ENCODE peak calls at places on chromosome 11, in four cellular contexts. One of them, this sample, is unnamed.
A peak's percentile ranks its signal among the peaks of the same experiment; 100 is the strongest.

GRCh38 chr11:111707039-111707690 is 59.0 kb downstream of the PPP2R1B start:
- DNase-seq in cardiac muscle cell: peak; percentile 96
- DNase-seq in CD4-positive, CD25-positive, alpha-beta regulatory T cell: no peak
- DNase-seq in thyroid gland: no peak
- DNase-seq in this sample: no peak

GRCh38 chr11:64334764-64335741 is 5.0 kb upstream of the CCDC88B start:
- DNase-seq in CD4-positive, CD25-positive, alpha-beta regulatory T cell: peak; percentile 27
- DNase-seq in cardiac muscle cell: peak; percentile 81
- DNase-seq in thyroid gland: peak; percentile 92
- DNase-seq in this sample: no peak

GRCh38 chr11:25065711-25066110 is 568.9 kb downstream of the LUZP2 start:
- DNase-seq in thyroid gland: no peak
- DNase-seq in CD4-positive, CD25-positive, alpha-beta regulatory T cell: no peak
- DNase-seq in cardiac muscle cell: no peak
- DNase-seq in this sample: no peak

GRCh38 chr11:2178906-2179494 is 7.4 kb upstream of the TH start:
- DNase-seq in CD4-positive, CD25-positive, alpha-beta regulatory T cell: no peak
- DNase-seq in thyroid gland: no peak
- DNase-seq in cardiac muscle cell: peak; percentile 19
- DNase-seq in this sample: no peak

GRCh38 chr11:8356731-8357504 is 93.2 kb upstream of the LMO1 start:
- DNase-seq in cardiac muscle cell: peak; percentile 53
- DNase-seq in thyroid gland: peak; percentile 32
- DNase-seq in CD4-positive, CD25-positive, alpha-beta regulatory T cell: no peak
- DNase-seq in this sample: peak; percentile 42

GRCh38 chr11:61111786-61112517 is 9.7 kb downstream of the CD5 start:
- DNase-seq in cardiac muscle cell: no peak
- DNase-seq in thyroid gland: no peak
- DNase-seq in CD4-positive, CD25-positive, alpha-beta regulatory T cell: peak; percentile 92
- DNase-seq in this sample: peak; percentile 25

GRCh38 chr11:61975638-61976419 is 8.4 kb upstream of the FTH1 start:
- DNase-seq in thyroid gland: no peak
- DNase-seq in CD4-positive, CD25-positive, alpha-beta regulatory T cell: no peak
- DNase-seq in cardiac muscle cell: peak; percentile 34
- DNase-seq in this sample: peak; percentile 47

GRCh38 chr11:128757235-128757711 is 63.4 kb downstream of the FLI1 start:
- DNase-seq in cardiac muscle cell: peak; percentile 71
- DNase-seq in CD4-positive, CD25-positive, alpha-beta regulatory T cell: peak; percentile 90
- DNase-seq in thyroid gland: peak; percentile 18
- DNase-seq in this sample: peak; percentile 60

GRCh38 chr11:123806249-123806648 is at the start of gene OR6M1:
- DNase-seq in thyroid gland: no peak
- DNase-seq in cardiac muscle cell: no peak
- DNase-seq in CD4-positive, CD25-positive, alpha-beta regulatory T cell: no peak
- DNase-seq in this sample: no peak

GRCh38 chr11:57392421-57393105 is 2.1 kb upstream of the PRG2 start:
- DNase-seq in thyroid gland: no peak
- DNase-seq in cardiac muscle cell: no peak
- DNase-seq in CD4-positive, CD25-positive, alpha-beta regulatory T cell: no peak
- DNase-seq in this sample: no peak

GRCh38 chr11:66417000-66417399 is 3.8 kb upstream of the NPAS4 start:
- DNase-seq in CD4-positive, CD25-positive, alpha-beta regulatory T cell: peak; percentile 16
- DNase-seq in thyroid gland: no peak
- DNase-seq in cardiac muscle cell: no peak
- DNase-seq in this sample: no peak

GRCh38 chr11:47306484-47306844 is 36.5 kb downstream of the MADD start:
- DNase-seq in CD4-positive, CD25-positive, alpha-beta regulatory T cell: no peak
- DNase-seq in cardiac muscle cell: no peak
- DNase-seq in thyroid gland: no peak
- DNase-seq in this sample: no peak

GRCh38 chr11:65982824-65983588 is 19.0 kb downstream of the EIF1AD start:
- DNase-seq in thyroid gland: no peak
- DNase-seq in CD4-positive, CD25-positive, alpha-beta regulatory T cell: no peak
- DNase-seq in cardiac muscle cell: no peak
- DNase-seq in this sample: peak; percentile 20

GRCh38 chr11:88297320-88298263 is 39.9 kb downstream of the CTSC start:
- DNase-seq in CD4-positive, CD25-positive, alpha-beta regulatory T cell: no peak
- DNase-seq in cardiac muscle cell: no peak
- DNase-seq in thyroid gland: no peak
- DNase-seq in this sample: no peak

GRCh38 chr11:47234669-47235075 is 13.9 kb downstream of the ACP2 start:
- DNase-seq in thyroid gland: peak; percentile 84
- DNase-seq in CD4-positive, CD25-positive, alpha-beta regulatory T cell: no peak
- DNase-seq in cardiac muscle cell: peak; percentile 59
- DNase-seq in this sample: no peak

GRCh38 chr11:74154621-74155281 is 16.1 kb downstream of the C2CD3 start:
- DNase-seq in cardiac muscle cell: peak; percentile 62
- DNase-seq in CD4-positive, CD25-positive, alpha-beta regulatory T cell: no peak
- DNase-seq in thyroid gland: peak; percentile 48
- DNase-seq in this sample: no peak

GRCh38 chr11:18705651-18706281 is 7.2 kb downstream of the TMEM86A start:
- DNase-seq in CD4-positive, CD25-positive, alpha-beta regulatory T cell: peak; percentile 23
- DNase-seq in cardiac muscle cell: peak; percentile 20
- DNase-seq in thyroid gland: peak; percentile 49
- DNase-seq in this sample: peak; percentile 62

GRCh38 chr11:96246718-96247540 is 96.1 kb downstream of the MAML2 start:
- DNase-seq in thyroid gland: no peak
- DNase-seq in cardiac muscle cell: no peak
- DNase-seq in CD4-positive, CD25-positive, alpha-beta regulatory T cell: no peak
- DNase-seq in this sample: no peak

GRCh38 chr11:79173615-79174014 is 267.2 kb downstream of the TENM4 start:
- DNase-seq in thyroid gland: peak; percentile 7
- DNase-seq in CD4-positive, CD25-positive, alpha-beta regulatory T cell: no peak
- DNase-seq in cardiac muscle cell: peak; percentile 50
- DNase-seq in this sample: no peak

GRCh38 chr11:34425360-34425759 is 13.4 kb upstream of the CAT start:
- DNase-seq in cardiac muscle cell: no peak
- DNase-seq in thyroid gland: no peak
- DNase-seq in CD4-positive, CD25-positive, alpha-beta regulatory T cell: no peak
- DNase-seq in this sample: no peak
- H3K27ac ChIP-seq in cardiac muscle cell: no peak overlapping the region
- H3K27ac ChIP-seq in thyroid gland: no peak overlapping the region
- H3K27ac ChIP-seq in CD4-positive, CD25-positive, alpha-beta regulatory T cell: no peak overlapping the region
- H3K27ac ChIP-seq in this sample: no peak overlapping the region

GRCh38 chr11:20029193-20029592 is 131.1 kb downstream of the DBX1 start:
- DNase-seq in cardiac muscle cell: no peak
- DNase-seq in CD4-positive, CD25-positive, alpha-beta regulatory T cell: no peak
- DNase-seq in thyroid gland: no peak
- DNase-seq in this sample: no peak
- H3K4me1 ChIP-seq in cardiac muscle cell: peaks cover 80% of the 10 kb centered on the region
- H3K4me1 ChIP-seq in CD4-positive, CD25-positive, alpha-beta regulatory T cell: no peaks in the 10 kb centered on the region
- H3K4me1 ChIP-seq in thyroid gland: peaks cover 63% of the 10 kb centered on the region
- H3K4me1 ChIP-seq in this sample: peaks cover 14% of the 10 kb centered on the region

GRCh38 chr11:75344186-75344585 is 7.3 kb downstream of the ARRB1 start:
- DNase-seq in thyroid gland: no peak
- DNase-seq in CD4-positive, CD25-positive, alpha-beta regulatory T cell: no peak
- DNase-seq in cardiac muscle cell: no peak
- DNase-seq in this sample: no peak
- H3K27ac ChIP-seq in thyroid gland: no peak overlapping the region
- H3K27ac ChIP-seq in CD4-positive, CD25-positive, alpha-beta regulatory T cell: peak overlapping the region; percentile 25
- H3K27ac ChIP-seq in cardiac muscle cell: no peak overlapping the region
- H3K27ac ChIP-seq in this sample: no peak overlapping the region

DNA sequence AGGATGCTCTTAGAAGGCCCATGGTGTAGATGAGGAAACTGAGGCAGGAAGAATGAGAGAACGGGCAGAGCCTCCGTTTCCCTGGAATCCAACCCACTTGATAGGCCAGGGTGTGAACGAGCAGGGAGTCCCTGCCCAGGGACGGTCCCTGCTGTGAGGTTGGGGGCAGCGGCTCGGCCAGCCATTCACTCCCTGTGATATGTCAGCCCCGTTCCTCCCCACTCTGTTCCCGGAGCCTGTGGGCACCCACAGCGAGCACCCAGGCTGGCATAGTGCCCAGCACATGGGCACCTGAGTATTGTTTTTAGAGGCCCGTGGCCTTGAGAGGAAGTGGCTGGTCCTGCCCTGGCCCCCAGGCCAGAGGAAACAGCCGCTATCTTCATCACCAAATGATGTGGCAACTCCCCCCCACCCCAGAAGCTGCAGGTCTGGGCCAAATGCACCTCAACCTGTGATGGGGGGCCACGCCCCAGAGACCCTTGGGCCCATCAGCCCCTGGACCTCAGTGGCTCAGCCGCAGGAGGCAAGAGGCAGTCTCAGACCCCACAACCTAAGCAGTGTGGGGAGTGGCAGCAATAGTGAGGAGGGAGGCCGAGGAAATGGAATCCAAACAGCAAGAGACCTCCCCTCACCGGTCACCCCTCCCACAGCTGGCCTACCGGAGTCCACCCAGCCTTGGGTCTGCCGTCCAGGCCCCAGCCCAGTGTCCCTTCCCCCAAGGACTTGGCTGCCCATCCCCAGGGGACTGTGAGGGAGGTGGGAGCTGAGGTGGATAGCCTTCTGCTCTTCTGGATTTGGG is 2.1 kb downstream of the ALDH3B1 start:
- DNase-seq in thyroid gland: no peak
- DNase-seq in cardiac muscle cell: no peak
- DNase-seq in CD4-positive, CD25-positive, alpha-beta regulatory T cell: no peak
- DNase-seq in this sample: peak; percentile 44
- H3K4me1 ChIP-seq in thyroid gland: peaks cover 61% of the 10 kb centered on the region
- H3K4me1 ChIP-seq in cardiac muscle cell: peaks cover 7% of the 10 kb centered on the region
- H3K4me1 ChIP-seq in CD4-positive, CD25-positive, alpha-beta regulatory T cell: no peaks in the 10 kb centered on the region
- H3K4me1 ChIP-seq in this sample: no peaks in the 10 kb centered on the region

This sample was measured in aorta.